ENCODE peak calls at places on chromosomes 12 and 14, in four cellular contexts. Q is HEK293T, G is HepG2, P is WTC11. R is an unnamed sample.
A peak's percentile ranks its signal among the peaks of the same experiment; 100 is the strongest.

GRCh38 chr14:63717704-63718103 is 10.2 kb downstream of the SGPP1 start:
- DNase-seq in Q (no peak), G (no peak), P (no peak), R (peak; percentile 16)

GRCh38 chr12:113940357-113940756 is 25.8 kb downstream of the RBM19 start:
- DNase-seq in P (peak; percentile 34), G (no peak), Q (no peak), R (no peak)

GRCh38 chr12:45130881-45131281 is 80.0 kb upstream of the DBX2 start:
- DNase-seq in G (peak; percentile 28), P (peak; percentile 59), Q (peak; percentile 64), R (peak; percentile 45)

GRCh38 chr12:92605621-92606170 is 97.1 kb upstream of the PLEKHG7 start:
- DNase-seq in Q (no peak), G (no peak), P (no peak), R (no peak)

GRCh38 chr12:64665506-64665905 is 55.2 kb downstream of the RASSF3 start:
- DNase-seq in Q (no peak), G (no peak), P (peak; percentile 69), R (no peak)

GRCh38 chr12:66678640-66679268 is at the start of gene GRIP1:
- DNase-seq in Q (peak; percentile 28), G (no peak), P (no peak), R (no peak)

GRCh38 chr12:121364657-121365265 is 12.6 kb upstream of the ANAPC5 start:
- DNase-seq in Q (no peak), G (no peak), P (no peak), R (no peak)

GRCh38 chr12:76636141-76636692 is 76.6 kb upstream of the OSBPL8 start:
- DNase-seq in P (no peak), Q (no peak), G (no peak), R (peak; percentile 60)

GRCh38 chr14:101470266-101470665 is 91.0 kb upstream of the DIO3 start:
- DNase-seq in Q (no peak), G (no peak), P (no peak), R (no peak)

GRCh38 chr12:89424394-89424793 is 72.1 kb upstream of the DUSP6 start:
- DNase-seq in P (no peak), Q (no peak), G (no peak), R (no peak)
- TF ChIP-seq ELF4 in P (no peak), Q (no peak), G (no peak), R (no peak)

DNA sequence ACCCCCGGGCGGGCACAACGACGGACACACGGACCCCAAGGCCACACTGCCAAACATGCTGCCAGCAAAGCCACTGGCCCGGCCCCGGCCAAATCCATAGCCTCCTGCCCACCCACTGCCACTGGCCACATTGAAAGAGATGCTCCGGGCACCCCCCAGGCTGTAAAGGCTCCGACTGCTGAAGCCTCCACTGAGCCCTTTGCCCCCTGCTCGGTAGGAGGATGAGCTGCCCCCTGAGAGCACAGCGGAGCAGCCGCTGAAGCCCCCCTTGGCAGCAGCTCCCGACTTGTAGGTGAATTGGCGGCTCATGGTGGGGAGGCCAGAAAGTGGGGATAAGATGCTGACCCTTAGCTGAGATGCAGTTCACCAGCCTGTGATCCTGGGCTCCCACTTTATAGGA is at the start of gene KRT73:
- DNase-seq in Q (no peak), G (no peak), P (no peak), R (no peak)
- TF ChIP-seq ELF4 in Q (no peak), G (no peak), P (no peak), R (no peak)

GRCh38 chr12:71662861-71663560 is 637 bp downstream of the ZFC3H1 start:
- DNase-seq in Q (peak; percentile 26), P (peak; percentile 64), G (peak; percentile 22), R (peak; percentile 75)

GRCh38 chr12:71666259-71666658 is 2.2 kb downstream of the THAP2 start:
- DNase-seq in G (no peak), P (no peak), Q (no peak), R (no peak)

GRCh38 chr12:71665109-71665476 is 992 bp downstream of the THAP2 start:
- DNase-seq in G (peak; percentile 40), Q (no peak), P (no peak), R (no peak)

GRCh38 chr12:71663561-71664410 is at the start of the genes THAP2 and ZFC3H1:
- DNase-seq in P (peak; percentile 91), Q (peak; percentile 92), G (peak; percentile 99), R (peak; percentile 80)

GRCh38 chr12:71664411-71665108 is 459 bp downstream of the THAP2 start:
- DNase-seq in P (no peak), Q (no peak), G (no peak), R (no peak)
- TF ChIP-seq ELF4 in P (no peak), Q (no peak), G (no peak), R (peak; percentile 50)

DNA sequence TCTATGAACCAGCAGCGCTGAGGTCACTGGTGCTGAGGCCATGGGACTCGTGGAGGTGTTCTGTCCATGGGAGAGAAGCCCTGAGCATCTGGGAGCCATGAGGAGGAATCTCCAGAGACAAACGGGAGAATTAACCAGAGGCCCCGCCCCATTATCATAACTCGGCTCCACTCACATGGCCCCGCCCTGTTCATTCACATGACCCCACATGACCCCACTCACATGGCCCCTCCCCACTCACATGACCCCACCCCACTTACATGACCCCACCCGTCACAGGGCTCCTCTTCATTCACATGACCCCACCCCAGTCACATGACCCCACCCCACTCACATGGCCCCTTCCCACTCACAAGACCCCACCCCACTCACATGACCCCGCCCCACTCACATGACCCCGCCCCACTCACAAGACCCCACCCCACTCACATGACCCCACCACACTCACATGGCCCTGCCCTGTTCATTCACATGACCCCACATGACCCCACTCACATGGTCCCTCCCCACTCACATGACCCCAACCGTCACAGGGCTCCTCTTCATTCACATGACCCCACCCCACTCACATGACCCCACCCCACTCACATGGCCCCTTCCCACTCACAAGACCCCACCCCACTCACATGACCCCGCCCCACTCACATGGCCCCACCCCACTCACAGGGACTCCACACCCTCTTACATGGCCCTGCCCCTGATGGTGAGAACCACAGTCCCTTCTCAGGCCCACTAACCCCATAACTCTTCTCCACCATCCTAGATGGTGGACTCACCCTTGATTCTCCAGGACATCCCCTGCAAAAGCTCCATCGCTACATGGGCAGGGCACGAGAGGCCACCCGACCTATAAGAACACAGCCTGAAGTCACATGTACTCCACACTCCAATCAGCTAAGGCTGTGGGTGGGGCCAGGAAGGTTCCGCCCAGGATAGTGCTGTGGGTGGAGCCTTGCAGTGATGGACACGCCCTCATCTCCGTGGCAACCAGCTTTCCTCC is 151.1 kb upstream of the SFSWAP start:
- DNase-seq in P (no peak), Q (no peak), G (no peak), R (peak; percentile 25)
- TF ChIP-seq ELF4 in P (no peak), Q (no peak), G (no peak), R (no peak)

GRCh38 chr12:19517583-19517982 is 78.3 kb downstream of the AEBP2 start:
- DNase-seq in G (no peak), Q (no peak), P (no peak), R (no peak)

GRCh38 chr12:19520646-19521045 is 81.4 kb downstream of the AEBP2 start:
- DNase-seq in P (no peak), G (peak; percentile 8), Q (no peak), R (no peak)

GRCh38 chr12:19518209-19518608 is 78.9 kb downstream of the AEBP2 start:
- DNase-seq in Q (no peak), P (no peak), G (no peak), R (no peak)

GRCh38 chr12:19515179-19515578 is 75.9 kb downstream of the AEBP2 start:
- DNase-seq in G (no peak), P (no peak), Q (no peak), R (peak; percentile 67)
- TF ChIP-seq ELF4 in G (no peak), P (no peak), Q (no peak), R (no peak)

GRCh38 chr12:86230516-86231146 is 25.6 kb downstream of the MGAT4C start:
- DNase-seq in P (no peak), Q (no peak), G (no peak), R (no peak)
- TF ChIP-seq ELF4 in P (no peak), Q (no peak), G (no peak), R (no peak)

GRCh38 chr12:26123482-26123980 is 1.3 kb downstream of the BHLHE41 start:
- DNase-seq in P (no peak), Q (no peak), G (no peak), R (no peak)

GRCh38 chr12:26121323-26121740 is 3.5 kb downstream of the BHLHE41 start:
- DNase-seq in P (no peak), Q (no peak), G (no peak), R (no peak)

GRCh38 chr12:26124491-26125450 is at the start of gene BHLHE41:
- DNase-seq in P (peak; percentile 83), G (no peak), Q (peak; percentile 61), R (no peak)

GRCh38 chr12:26121841-26122680 is 2.8 kb downstream of the BHLHE41 start:
- DNase-seq in P (peak; percentile 31), Q (peak; percentile 24), G (no peak), R (peak; percentile 19)

DNA sequence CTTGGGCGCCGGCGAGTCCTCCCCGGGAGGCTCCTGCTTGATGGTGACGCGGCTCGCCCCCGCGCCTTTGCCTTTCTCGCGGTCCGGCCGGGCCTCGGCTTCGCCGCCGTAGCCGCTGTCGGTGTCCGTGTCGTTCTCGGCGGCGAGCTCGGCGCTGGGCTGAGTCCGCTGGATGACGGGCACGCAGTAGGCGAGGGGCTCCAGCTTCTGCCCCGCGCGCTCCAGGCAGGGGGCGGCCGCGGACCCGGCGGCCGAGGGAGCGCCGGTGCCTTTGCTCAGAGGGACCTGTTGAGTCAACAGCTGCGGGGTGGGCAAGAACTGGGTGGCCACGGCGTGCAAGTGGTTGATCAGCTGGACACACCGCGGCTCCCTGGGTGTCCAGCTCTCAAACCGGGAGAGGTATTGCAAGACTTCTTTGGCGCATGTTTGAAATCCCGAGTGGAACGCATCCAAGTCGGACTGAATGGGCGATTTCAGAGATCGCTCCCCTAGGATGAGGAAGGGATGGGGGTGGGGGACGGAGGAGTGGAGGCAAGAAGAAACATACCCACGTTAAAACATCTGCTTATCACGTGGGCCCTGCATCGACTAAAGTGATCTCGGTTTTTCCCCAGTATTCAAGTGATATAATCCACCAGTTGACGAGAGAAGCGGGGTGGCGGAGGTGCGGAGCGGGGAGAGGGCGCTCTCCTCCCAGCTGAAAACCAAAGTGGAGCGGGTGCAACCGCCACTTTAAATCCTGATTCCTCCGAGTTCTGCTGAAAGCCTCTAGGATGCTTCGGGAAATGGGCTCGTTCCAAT is 2.0 kb downstream of the BHLHE41 start:
- DNase-seq in P (peak; percentile 57), Q (peak; percentile 28), G (no peak), R (no peak)
- TF ChIP-seq ELF4 in P (no peak), Q (no peak), G (no peak), R (no peak)

DNA sequence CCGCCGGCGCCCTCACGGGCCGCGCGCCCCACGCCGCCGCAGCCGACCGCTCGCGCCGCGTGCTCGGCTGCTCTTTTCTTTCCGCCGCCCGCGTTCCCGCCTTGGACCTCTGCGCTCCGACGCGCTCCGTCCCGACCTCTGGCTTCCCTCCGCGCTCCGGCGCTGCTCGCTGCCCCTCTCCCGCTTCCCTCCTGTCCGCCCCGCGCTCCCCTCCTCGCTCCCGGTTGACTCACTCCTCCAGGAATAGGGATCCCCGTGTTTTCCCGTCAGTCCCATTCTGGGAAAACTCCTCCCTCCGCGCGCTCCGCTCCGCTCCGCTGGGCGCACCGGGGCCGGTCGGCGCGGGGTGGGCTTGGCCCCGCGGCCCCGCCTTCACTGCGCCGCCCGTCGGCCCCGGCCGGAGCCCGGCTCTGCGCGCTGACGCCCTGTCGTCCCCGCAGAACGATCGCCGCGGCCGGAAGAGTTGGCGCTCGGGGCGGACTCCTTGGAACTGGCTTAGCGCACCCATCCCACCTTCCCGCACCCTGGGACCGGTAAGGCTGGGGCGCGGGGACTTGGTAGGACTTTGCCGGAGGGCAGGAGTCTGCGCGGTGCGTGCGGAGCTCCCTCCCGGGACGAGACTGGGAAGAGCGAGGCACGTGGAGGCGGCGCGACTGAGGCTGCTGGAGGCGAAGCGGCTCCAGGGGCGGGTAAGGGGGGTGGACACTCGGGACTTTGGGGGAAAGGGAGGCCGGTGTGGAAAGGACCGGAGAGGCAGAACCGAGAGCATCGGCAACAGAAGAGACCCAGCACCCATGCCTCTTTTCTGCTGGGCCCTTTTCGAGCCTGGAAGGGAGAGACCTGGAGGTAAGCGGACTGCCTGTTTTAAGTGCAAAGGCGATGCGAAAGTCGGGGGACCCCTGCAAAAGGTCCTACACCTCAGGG is 573 bp downstream of the TEAD4 start:
- DNase-seq in P (peak; percentile 49), G (peak; percentile 21), Q (peak; percentile 57), R (peak; percentile 65)
- TF ChIP-seq ELF4 in P (peak; percentile 60), G (no peak), Q (no peak), R (no peak)